ENCODE peak calls at places on chromosomes 11 and 22, in four cellular contexts. One of them, this sample, is unnamed.

GRCh38 chr11:125621995-125622394 is 3.0 kb upstream of the CHEK1 start:
- DNase-seq in sciatic nerve: no peak
- DNase-seq in fibroblast of pulmonary artery: peak
- DNase-seq in NCI-H1092 treated with DMSO at 0.1 percent for 48 hours: no peak
- DNase-seq in this sample: no peak

GRCh38 chr22:50544078-50544745 is 1.5 kb upstream of the KLHDC7B start:
- DNase-seq in sciatic nerve: peak
- DNase-seq in fibroblast of pulmonary artery: peak
- DNase-seq in NCI-H1092 treated with DMSO at 0.1 percent for 48 hours: no peak
- DNase-seq in this sample: peak

GRCh38 chr11:8671651-8672062 is 10.8 kb downstream of the TRIM66 start:
- DNase-seq in sciatic nerve: no peak
- DNase-seq in fibroblast of pulmonary artery: peak
- DNase-seq in NCI-H1092 treated with DMSO at 0.1 percent for 48 hours: peak
- DNase-seq in this sample: no peak

GRCh38 chr22:48880749-48881148 is 946.9 kb downstream of the BRD1 start:
- DNase-seq in sciatic nerve: peak
- DNase-seq in fibroblast of pulmonary artery: no peak
- DNase-seq in NCI-H1092 treated with DMSO at 0.1 percent for 48 hours: no peak
- DNase-seq in this sample: peak

GRCh38 chr11:5910521-5910920 is 17.5 kb downstream of the OR52E5 start:
- DNase-seq in sciatic nerve: no peak
- DNase-seq in fibroblast of pulmonary artery: no peak
- DNase-seq in NCI-H1092 treated with DMSO at 0.1 percent for 48 hours: no peak
- DNase-seq in this sample: no peak

GRCh38 chr11:132908017-132908810 is 624.1 kb downstream of the OPCML start:
- DNase-seq in sciatic nerve: no peak
- DNase-seq in fibroblast of pulmonary artery: no peak
- DNase-seq in NCI-H1092 treated with DMSO at 0.1 percent for 48 hours: no peak
- DNase-seq in this sample: no peak

GRCh38 chr22:40002935-40003715 is 8.4 kb downstream of the FAM83F start:
- DNase-seq in sciatic nerve: no peak
- DNase-seq in fibroblast of pulmonary artery: no peak
- DNase-seq in NCI-H1092 treated with DMSO at 0.1 percent for 48 hours: peak
- DNase-seq in this sample: no peak

GRCh38 chr11:10267821-10268220 is 26.2 kb downstream of the SBF2 start:
- DNase-seq in sciatic nerve: no peak
- DNase-seq in fibroblast of pulmonary artery: no peak
- DNase-seq in NCI-H1092 treated with DMSO at 0.1 percent for 48 hours: no peak
- DNase-seq in this sample: no peak

GRCh38 chr11:2837096-2837601 is 48.4 kb downstream of the CDKN1C start:
- DNase-seq in sciatic nerve: peak
- DNase-seq in fibroblast of pulmonary artery: peak
- DNase-seq in NCI-H1092 treated with DMSO at 0.1 percent for 48 hours: no peak
- DNase-seq in this sample: no peak

GRCh38 chr22:28656156-28656555 is 23.5 kb downstream of the TTC28 start:
- DNase-seq in sciatic nerve: no peak
- DNase-seq in fibroblast of pulmonary artery: no peak
- DNase-seq in NCI-H1092 treated with DMSO at 0.1 percent for 48 hours: no peak
- DNase-seq in this sample: no peak

GRCh38 chr11:33539659-33540249 is 160.9 kb downstream of the C11orf91 start:
- DNase-seq in sciatic nerve: no peak
- DNase-seq in fibroblast of pulmonary artery: no peak
- DNase-seq in NCI-H1092 treated with DMSO at 0.1 percent for 48 hours: no peak
- DNase-seq in this sample: no peak

This sample was measured in activated effector memory CD4-positive, alpha-beta T cell treated with anti-CD3 and anti-CD28 coated beads, Interleukin-2, amount 50 U/mL, for 16 hours.